ENCODE peak calls at places on chromosomes 5 and 9, in five cellular contexts. P is left ventricle myocardium inferior, L is astrocyte of the cerebellum, F is left lung, E is upper lobe of right lung. U is an unnamed sample.

GRCh38 chr9:89482950-89483349 is 15.0 kb downstream of the SEMA4D start:
- DNase-seq in P (no peak), L (no peak), F (no peak), E (no peak), U (no peak)

GRCh38 chr9:36137392-36138004 is 965 bp downstream of the GLIPR2 start:
- DNase-seq in P (no peak), L (no peak), F (no peak), E (no peak), U (no peak)

GRCh38 chr9:35716236-35716635 is 15.8 kb downstream of the TLN1 start:
- DNase-seq in P (no peak), L (no peak), F (no peak), E (no peak), U (no peak)

GRCh38 chr9:135076143-135076875 is 11.2 kb upstream of the OLFM1 start:
- DNase-seq in P (no peak), L (no peak), F (peak), E (peak), U (no peak)

GRCh38 chr9:120294003-120294402 is 286.0 kb downstream of the CDK5RAP2 start:
- DNase-seq in P (no peak), L (no peak), F (no peak), E (no peak), U (no peak)

GRCh38 chr9:20271723-20272122 is 350.6 kb downstream of the MLLT3 start:
- DNase-seq in P (no peak), L (no peak), F (no peak), E (no peak), U (no peak)

GRCh38 chr5:59081693-59082092 is 498.8 kb downstream of the RAB3C start:
- DNase-seq in P (no peak), L (no peak), F (no peak), E (no peak), U (no peak)

GRCh38 chr5:105218018-105218417 is 1655.4 kb upstream of the NUDT12 start:
- DNase-seq in P (no peak), L (no peak), F (no peak), E (no peak), U (no peak)

GRCh38 chr9:2299156-2299842 is 284.2 kb downstream of the SMARCA2 start:
- DNase-seq in P (no peak), L (no peak), F (peak), E (peak), U (no peak)

GRCh38 chr5:52961238-52961637 is 27.9 kb upstream of the ITGA2 start:
- DNase-seq in P (no peak), L (peak), F (no peak), E (no peak), U (no peak)

GRCh38 chr5:67377651-67378050 is 181.1 kb upstream of the CD180 start:
- DNase-seq in P (no peak), L (no peak), F (no peak), E (no peak), U (no peak)

GRCh38 chr5:10839118-10839517 is 78.1 kb upstream of the DAP start:
- DNase-seq in P (no peak), L (no peak), F (no peak), E (no peak), U (no peak)
- H3K4me3 ChIP-seq in P (no peak), L (no peak), F (no peak), E (no peak), U (no peak)

DNA sequence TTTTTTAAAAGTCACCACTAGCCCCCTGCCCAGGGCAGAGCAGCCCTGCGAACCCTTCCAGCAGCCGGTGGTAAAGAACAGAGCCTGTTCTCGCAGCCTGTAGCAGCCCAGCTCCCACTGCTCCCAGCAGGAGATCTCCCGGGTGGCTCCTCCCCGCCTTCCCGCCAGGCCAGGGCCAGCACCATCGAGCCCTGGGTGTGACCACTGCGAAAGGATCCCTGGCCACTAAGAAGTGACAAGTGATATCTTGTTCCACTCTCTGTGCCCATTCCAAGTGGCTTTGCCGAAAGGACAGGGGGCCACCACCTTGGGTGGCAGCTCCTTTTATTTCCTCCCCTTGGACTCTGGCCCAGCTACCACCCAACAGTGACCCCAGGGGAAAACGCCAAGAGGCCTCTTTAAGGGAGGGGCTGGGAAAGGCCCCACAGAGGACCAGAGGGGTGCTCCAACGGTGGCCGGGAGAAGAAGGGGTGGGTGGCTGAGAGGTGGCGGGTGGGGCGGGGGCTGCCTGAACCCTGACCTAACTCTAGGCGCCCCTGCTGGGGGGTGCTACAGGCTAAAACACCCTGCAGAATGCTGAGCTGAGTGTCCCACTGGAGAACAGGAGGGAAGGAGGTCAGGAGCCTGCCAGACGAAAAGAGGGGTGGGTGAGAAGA is 1.6 kb downstream of the NACC2 start:
- DNase-seq in P (no peak), L (no peak), F (no peak), E (no peak), U (no peak)
- H3K4me3 ChIP-seq in P (peak), L (peak), F (peak), E (peak), U (peak)

GRCh38 chr5:76744632-76745031 is 28.7 kb downstream of the F2R start:
- DNase-seq in P (no peak), L (no peak), F (no peak), E (no peak), U (no peak)

GRCh38 chr5:76742586-76742985 is 26.7 kb downstream of the F2R start:
- DNase-seq in P (no peak), L (no peak), F (no peak), E (no peak), U (peak)

GRCh38 chr5:76751291-76751690 is 35.4 kb downstream of the F2R start:
- DNase-seq in P (no peak), L (no peak), F (no peak), E (no peak), U (no peak)

GRCh38 chr5:76746677-76747076 is 30.8 kb downstream of the F2R start:
- DNase-seq in P (no peak), L (no peak), F (no peak), E (no peak), U (no peak)
- H3K4me3 ChIP-seq in P (no peak), L (no peak), F (no peak), E (no peak), U (no peak)

GRCh38 chr5:2129581-2130272 is 247.0 kb upstream of the IRX4 start:
- DNase-seq in P (no peak), L (no peak), F (no peak), E (no peak), U (no peak)
- H3K4me3 ChIP-seq in P (peak), L (no peak), F (no peak), E (no peak), U (no peak)

GRCh38 chr9:78296208-78296892 is 575 bp upstream of the PSAT1 start:
- DNase-seq in P (peak), L (peak), F (peak), E (peak), U (no peak)

GRCh38 chr9:78295177-78295575 is 1.7 kb upstream of the PSAT1 start:
- DNase-seq in P (no peak), L (no peak), F (no peak), E (no peak), U (no peak)

GRCh38 chr9:78294290-78295176 is 2.4 kb upstream of the PSAT1 start:
- DNase-seq in P (no peak), L (no peak), F (no peak), E (no peak), U (no peak)

GRCh38 chr9:78296893-78297671 is at the start of gene PSAT1:
- DNase-seq in P (peak), L (peak), F (peak), E (peak), U (peak)

DNA sequence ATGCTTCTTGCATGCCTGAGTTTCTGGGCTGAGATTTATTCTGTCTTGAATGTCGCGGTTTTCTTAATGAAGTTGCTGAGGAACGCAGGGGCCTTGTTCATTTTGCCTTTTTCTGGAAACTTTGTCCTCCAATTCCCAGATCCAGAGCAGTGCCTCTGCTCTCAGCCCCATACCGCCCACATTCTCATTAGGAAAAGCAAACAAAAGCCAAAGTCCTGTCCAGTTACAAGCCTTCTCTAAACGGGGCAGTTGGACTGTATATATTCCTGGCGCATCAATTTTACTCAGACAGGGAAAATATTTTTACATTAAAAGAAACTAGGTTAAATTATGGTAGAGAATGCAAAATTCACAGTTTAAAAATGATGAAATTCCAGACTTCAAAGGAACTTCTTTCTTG is 1.2 kb upstream of the PSAT1 start:
- DNase-seq in P (no peak), L (no peak), F (no peak), E (no peak), U (no peak)
- H3K4me3 ChIP-seq in P (peak), L (peak), F (no peak), E (no peak), U (peak)

GRCh38 chr9:14909631-14910177 is 524 bp downstream of the FREM1 start:
- DNase-seq in P (no peak), L (no peak), F (no peak), E (no peak), U (no peak)
- H3K4me3 ChIP-seq in P (peak), L (peak), F (no peak), E (peak), U (peak)

U was measured in skeletal muscle cell.